ENCODE peak calls at places on chromosomes 13 and 19, in six cellular contexts. Q, E, C, Y, H and R are unnamed samples.

GRCh38 chr13:25928941-25929505 is 122.8 kb downstream of the SHISA2 start:
- DNase-seq in Q (no peak), E (no peak), C (no peak), Y (no peak), H (no peak), R (peak; percentile 14)

GRCh38 chr13:75633285-75633684 is 2.8 kb upstream of the LMO7 start:
- DNase-seq in Q (no peak), E (no peak), C (no peak), Y (no peak), H (no peak), R (no peak)

GRCh38 chr13:45385320-45385719 is 32.9 kb downstream of the SLC25A30 start:
- DNase-seq in Q (no peak), E (no peak), C (no peak), Y (no peak), H (no peak), R (no peak)

GRCh38 chr19:38706792-38707511 is 37.3 kb downstream of the CAPN12 start:
- DNase-seq in Q (no peak), E (no peak), C (no peak), Y (no peak), H (no peak), R (no peak)

GRCh38 chr13:61142506-61142905 is 273.1 kb downstream of the PCDH20 start:
- DNase-seq in Q (no peak), E (no peak), C (no peak), Y (no peak), H (no peak), R (no peak)

GRCh38 chr13:57408312-57408711 is 223.2 kb upstream of the PCDH17 start:
- DNase-seq in Q (no peak), E (no peak), C (no peak), Y (no peak), H (no peak), R (no peak)

GRCh38 chr19:49461656-49462055 is 8.6 kb downstream of the ALDH16A1 start:
- DNase-seq in Q (no peak), E (no peak), C (no peak), Y (no peak), H (no peak), R (no peak)

GRCh38 chr13:82011355-82011754 is 1670.4 kb upstream of the SPRY2 start:
- DNase-seq in Q (no peak), E (no peak), C (no peak), Y (no peak), H (no peak), R (no peak)

GRCh38 chr13:33033361-33033812 is 17.2 kb downstream of the KL start:
- DNase-seq in Q (no peak), E (peak; percentile 53), C (no peak), Y (no peak), H (no peak), R (no peak)

GRCh38 chr13:99386495-99386894 is 79.3 kb upstream of the GPR183 start:
- DNase-seq in Q (no peak), E (no peak), C (no peak), Y (no peak), H (no peak), R (no peak)

GRCh38 chr13:99085139-99085845 is 107.4 kb upstream of the DOCK9 start:
- DNase-seq in Q (peak; percentile 36), E (no peak), C (no peak), Y (no peak), H (no peak), R (no peak)

GRCh38 chr13:24709186-24709913 is 29.1 kb downstream of the ATP12A start:
- DNase-seq in Q (no peak), E (no peak), C (no peak), Y (no peak), H (no peak), R (no peak)

GRCh38 chr13:67052550-67053237 is 177.4 kb downstream of the PCDH9 start:
- DNase-seq in Q (no peak), E (no peak), C (no peak), Y (no peak), H (no peak), R (no peak)

GRCh38 chr19:58274771-58275199 is 4.0 kb upstream of the ZNF8 start:
- DNase-seq in Q (no peak), E (no peak), C (no peak), Y (no peak), H (no peak), R (no peak)

GRCh38 chr13:95039415-95039814 is 261.8 kb downstream of the ABCC4 start:
- DNase-seq in Q (no peak), E (no peak), C (no peak), Y (no peak), H (no peak), R (no peak)

GRCh38 chr19:17281391-17282304 is at the start of gene ANKLE1:
- DNase-seq in Q (no peak), E (peak; percentile 78), C (peak; percentile 29), Y (no peak), H (no peak), R (no peak)

GRCh38 chr19:6501740-6502648 is at the start of gene TUBB4A:
- DNase-seq in Q (peak; percentile 57), E (no peak), C (peak; percentile 55), Y (no peak), H (no peak), R (no peak)

GRCh38 chr19:43675269-43675879 is 5.4 kb upstream of the PLAUR start:
- DNase-seq in Q (peak; percentile 45), E (no peak), C (no peak), Y (peak; percentile 18), H (no peak), R (peak; percentile 77)

GRCh38 chr13:35518337-35518736 is 41.8 kb upstream of the MAB21L1 start:
- DNase-seq in Q (no peak), E (no peak), C (no peak), Y (no peak), H (no peak), R (no peak)

GRCh38 chr19:7340959-7341837 is 7.5 kb upstream of the ARHGEF18 start:
- DNase-seq in Q (peak; percentile 83), E (peak; percentile 85), C (peak; percentile 86), Y (peak; percentile 52), H (peak; percentile 83), R (peak; percentile 41)

GRCh38 chr13:80562423-80562822 is 221.5 kb upstream of the SPRY2 start:
- DNase-seq in Q (no peak), E (no peak), C (no peak), Y (no peak), H (no peak), R (no peak)

GRCh38 chr19:1858412-1859081 is 4.8 kb downstream of the KLF16 start:
- DNase-seq in Q (peak; percentile 38), E (no peak), C (no peak), Y (no peak), H (peak; percentile 71), R (no peak)

GRCh38 chr19:1859319-1859718 is 4.1 kb downstream of the KLF16 start:
- DNase-seq in Q (no peak), E (no peak), C (no peak), Y (no peak), H (no peak), R (no peak)

GRCh38 chr19:1860821-1861598 is 2.4 kb downstream of the KLF16 start:
- DNase-seq in Q (no peak), E (no peak), C (no peak), Y (no peak), H (no peak), R (no peak)

GRCh38 chr19:1861599-1862031 is 1.8 kb downstream of the KLF16 start:
- DNase-seq in Q (no peak), E (no peak), C (no peak), Y (no peak), H (no peak), R (no peak)

DNA sequence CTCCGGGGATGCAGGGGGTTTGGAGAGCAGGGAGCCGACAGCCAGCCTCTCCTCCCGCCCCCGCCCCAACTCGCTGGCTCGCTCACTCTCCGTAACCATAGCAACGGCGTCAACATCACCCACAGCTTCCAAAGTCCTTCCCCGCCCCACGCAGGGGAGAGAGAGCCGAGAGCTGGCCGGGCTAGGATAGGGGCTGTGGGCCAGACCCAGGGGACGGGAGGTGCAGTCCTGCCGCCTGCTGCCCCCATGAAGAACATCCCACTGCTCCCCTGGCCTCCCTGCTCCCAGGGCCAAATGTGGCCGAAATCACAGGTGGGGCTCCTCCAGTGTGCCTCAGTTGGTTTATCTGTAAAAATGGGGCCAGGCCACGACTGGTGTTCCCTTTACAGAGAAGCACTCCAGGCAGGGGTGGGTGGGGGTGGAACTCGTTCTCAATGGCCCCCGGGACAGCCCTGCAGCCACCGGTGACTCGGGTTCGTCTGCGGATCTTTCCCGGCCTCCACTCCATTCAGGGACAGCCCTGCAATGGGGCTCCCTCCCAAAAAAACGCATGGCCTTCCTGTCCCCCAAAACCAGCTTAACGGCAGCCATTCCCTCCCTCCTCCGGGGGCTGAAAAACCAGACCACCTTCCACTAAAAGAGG is 3.1 kb downstream of the KLF16 start:
- DNase-seq in Q (peak; percentile 64), E (no peak), C (no peak), Y (no peak), H (no peak), R (no peak)
- H3K4me3 ChIP-seq in Q (no peak overlapping the region), E (peak overlapping the region; percentile 3), C (peak overlapping the region; percentile 0), Y (peak overlapping the region; percentile 80), H (no peak overlapping the region), R (peak overlapping the region; percentile 87)

GRCh38 chr19:2064395-2064787 is 13.3 kb upstream of the MKNK2 start:
- DNase-seq in Q (no peak), E (no peak), C (no peak), Y (no peak), H (no peak), R (no peak)

GRCh38 chr19:2062770-2063169 is 11.7 kb upstream of the MKNK2 start:
- DNase-seq in Q (no peak), E (no peak), C (no peak), Y (no peak), H (no peak), R (no peak)

GRCh38 chr19:2063824-2064223 is 12.8 kb upstream of the MKNK2 start:
- DNase-seq in Q (no peak), E (no peak), C (no peak), Y (no peak), H (no peak), R (no peak)

GRCh38 chr19:2061936-2062729 is 11.1 kb upstream of the MKNK2 start:
- DNase-seq in Q (peak; percentile 70), E (no peak), C (no peak), Y (no peak), H (no peak), R (no peak)

GRCh38 chr19:2064788-2065524 is 13.9 kb upstream of the MKNK2 start:
- DNase-seq in Q (no peak), E (no peak), C (peak; percentile 66), Y (no peak), H (peak; percentile 87), R (no peak)
- TF ChIP-seq CTCF in Q (no peak), E (no peak), C (peak; percentile 20), Y (no peak), H (no peak), R (no peak)

DNA sequence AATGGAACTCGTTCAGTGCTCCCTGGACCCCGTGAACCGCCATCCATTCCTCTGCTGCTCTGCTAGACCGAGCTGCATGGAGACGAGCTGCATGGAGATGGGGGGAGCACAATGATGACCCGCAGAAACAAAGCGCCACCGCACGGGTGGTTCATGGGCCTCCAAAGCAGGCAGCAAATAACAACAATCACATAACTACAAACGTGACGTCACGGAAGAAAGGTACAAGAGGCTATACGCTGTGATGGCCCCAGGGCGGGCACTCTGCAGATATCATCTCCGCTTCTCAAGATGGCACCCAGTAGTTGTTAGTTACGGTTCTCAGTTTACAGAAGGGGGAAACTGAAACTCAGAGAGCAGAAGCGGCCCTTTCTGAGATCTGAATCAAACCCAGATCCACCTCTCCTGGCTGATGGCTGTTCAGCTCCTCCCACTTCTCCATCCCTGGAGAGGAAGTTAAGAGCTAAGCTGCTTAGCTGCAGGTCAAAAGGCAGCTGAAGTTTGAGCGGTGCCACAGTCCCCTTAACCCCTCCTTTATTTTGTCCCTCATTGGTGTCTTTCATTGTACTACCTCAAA is 1.7 kb downstream of the ATP13A1 start:
- DNase-seq in Q (no peak), E (peak; percentile 48), C (no peak), Y (no peak), H (no peak), R (no peak)
- H3K4me3 ChIP-seq in Q (peak overlapping the region; percentile 100), E (peak overlapping the region; percentile 99), C (peak overlapping the region; percentile 86), Y (peak overlapping the region; percentile 81), H (no peak overlapping the region), R (no peak overlapping the region)

GRCh38 chr13:110705826-110706569 is at the start of gene CARS2:
- DNase-seq in Q (peak; percentile 98), E (peak; percentile 98), C (peak; percentile 97), Y (no peak), H (peak; percentile 99), R (peak; percentile 66)
- TF ChIP-seq CTCF in Q (no peak), E (peak; percentile 9), C (no peak), Y (no peak), H (no peak), R (peak; percentile 21)